ENCODE peak calls at places on chromosomes 5 and 9, in eight cellular contexts. R is heart left ventricle, U is left ventricle myocardium inferior, Z is sigmoid colon, V is GM23338, I is psoas muscle, A is cardiac muscle cell, W is right lobe of liver. C is an unnamed sample.

GRCh38 chr5:173679909-173680626 is 63.6 kb upstream of the BOD1 start:
- DNase-seq in V (no peak), A (no peak), W (no peak), R (no peak), U (no peak), I (no peak), Z (peak; percentile 5), C (no peak)

GRCh38 chr5:133365326-133365725 is 247.0 kb downstream of the FSTL4 start:
- DNase-seq in W (no peak), V (peak; percentile 67), U (no peak), A (no peak), Z (no peak), R (no peak), I (no peak), C (no peak)

GRCh38 chr5:179393078-179393477 is 47.8 kb upstream of the ADAMTS2 start:
- DNase-seq in R (no peak), V (no peak), A (peak; percentile 69), U (no peak), W (peak; percentile 21), Z (peak; percentile 64), I (no peak), C (peak; percentile 91)

GRCh38 chr5:6783787-6784186 is 70.6 kb downstream of the TENT4A start:
- DNase-seq in U (no peak), I (no peak), A (peak; percentile 56), Z (no peak), R (no peak), V (no peak), W (no peak), C (no peak)

GRCh38 chr9:75083188-75083976 is 4.6 kb downstream of the NMRK1 start:
- DNase-seq in Z (no peak), W (peak; percentile 80), R (no peak), V (peak; percentile 63), I (no peak), A (no peak), U (peak; percentile 25), C (no peak)

GRCh38 chr9:125674981-125675973 is 31.7 kb downstream of the MAPKAP1 start:
- DNase-seq in A (peak; percentile 85), I (no peak), V (no peak), R (no peak), Z (no peak), W (no peak), U (no peak), C (peak; percentile 79)

GRCh38 chr5:75475364-75475763 is 36.1 kb downstream of the CERT1 start:
- DNase-seq in V (peak; percentile 62), U (no peak), Z (no peak), R (no peak), W (no peak), A (no peak), I (no peak), C (no peak)

GRCh38 chr5:95641803-95642220 is 4.8 kb upstream of the RFESD start:
- DNase-seq in W (peak; percentile 84), V (no peak), R (no peak), Z (no peak), I (no peak), A (peak; percentile 82), U (no peak), C (no peak)

GRCh38 chr9:297104-297794 is 82.6 kb downstream of the DOCK8 start:
- DNase-seq in R (peak; percentile 18), V (no peak), Z (no peak), A (no peak), U (no peak), I (peak; percentile 48), W (peak; percentile 53), C (no peak)

GRCh38 chr9:112705773-112706427 is 12.0 kb downstream of the INIP start:
- DNase-seq in U (no peak), I (no peak), R (no peak), V (peak; percentile 78), Z (no peak), A (peak; percentile 54), W (peak; percentile 60), C (no peak)

GRCh38 chr9:83707518-83707767 is 315 bp downstream of the UBQLN1 start:
- DNase-seq in A (no peak), W (no peak), I (peak; percentile 93), Z (no peak), R (no peak), V (no peak), U (no peak), C (peak; percentile 94)

GRCh38 chr9:99752710-99753109 is 69.0 kb upstream of the NR4A3 start:
- DNase-seq in V (no peak), A (peak; percentile 34), Z (no peak), W (no peak), U (no peak), I (no peak), R (no peak), C (peak; percentile 48)

GRCh38 chr9:114908796-114909448 is 21.5 kb downstream of the TNFSF8 start:
- DNase-seq in I (no peak), Z (no peak), U (no peak), A (no peak), W (no peak), R (no peak), V (no peak), C (no peak)

GRCh38 chr9:121593066-121593465 is 58.4 kb upstream of the DAB2IP start:
- DNase-seq in V (no peak), R (no peak), W (no peak), Z (no peak), A (no peak), U (no peak), I (peak; percentile 31), C (no peak)

GRCh38 chr5:17019324-17019723 is 83.2 kb upstream of the MYO10 start:
- DNase-seq in Z (no peak), A (peak; percentile 66), V (no peak), U (no peak), I (no peak), W (no peak), R (no peak), C (no peak)

GRCh38 chr5:150488519-150489357 is 19.2 kb upstream of the NDST1 start:
- DNase-seq in A (peak; percentile 92), V (no peak), I (peak; percentile 85), U (peak; percentile 80), R (peak; percentile 83), W (peak; percentile 89), Z (peak; percentile 86), C (peak; percentile 95)

GRCh38 chr9:98995059-98995665 is 51.5 kb downstream of the COL15A1 start:
- DNase-seq in U (peak; percentile 77), W (no peak), V (no peak), Z (peak; percentile 91), R (peak; percentile 75), I (peak; percentile 63), A (peak; percentile 81), C (peak; percentile 69)

GRCh38 chr9:10690546-10690945 is 77.7 kb upstream of the PTPRD start:
- DNase-seq in Z (no peak), W (no peak), I (no peak), V (no peak), U (no peak), R (no peak), A (no peak), C (no peak)

GRCh38 chr9:135570456-135570855 is 8.9 kb downstream of the PAEP start:
- DNase-seq in A (no peak), W (no peak), Z (no peak), I (peak; percentile 6), V (no peak), U (no peak), R (no peak), C (no peak)

GRCh38 chr5:31854181-31854624 is 215.3 kb downstream of the PDZD2 start:
- DNase-seq in W (no peak), V (peak; percentile 86), I (no peak), Z (peak; percentile 73), A (peak; percentile 59), R (peak; percentile 47), U (peak; percentile 33), C (peak; percentile 71)

GRCh38 chr5:142769251-142769792 is 855 bp upstream of the ARHGAP26 start:
- DNase-seq in V (peak; percentile 42), Z (no peak), R (no peak), A (no peak), W (no peak), U (no peak), I (no peak), C (peak; percentile 45)

GRCh38 chr5:160341309-160341874 is 29.0 kb upstream of the CCNJL start:
- DNase-seq in Z (peak; percentile 4), A (no peak), U (no peak), W (no peak), V (no peak), I (no peak), R (no peak), C (no peak)

GRCh38 chr9:135485385-135485784 is 5.8 kb downstream of the PPP1R26 start:
- DNase-seq in W (no peak), Z (no peak), V (no peak), I (no peak), R (no peak), U (no peak), A (no peak), C (peak; percentile 50)

DNA sequence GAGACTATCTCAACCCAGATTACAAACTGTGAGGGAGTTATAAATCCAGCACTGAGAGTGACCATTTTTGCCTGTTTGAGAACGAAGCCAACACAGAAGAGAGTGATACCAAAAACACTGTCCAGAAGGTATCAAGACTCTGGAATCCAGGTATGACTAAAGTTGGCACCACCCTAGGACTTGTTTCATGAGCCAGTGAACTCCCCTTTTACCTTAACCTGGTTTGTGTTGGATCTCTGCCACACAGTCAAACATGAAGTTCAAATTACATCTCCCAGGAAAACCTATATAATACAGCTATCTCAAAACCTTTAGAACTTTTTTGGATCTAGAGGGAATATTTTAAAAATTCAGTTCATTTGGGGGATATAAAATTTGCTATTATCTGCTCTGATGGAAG is 11.4 kb downstream of the ZBTB5 start:
- DNase-seq in U (no peak), R (no peak), A (no peak), I (no peak), W (no peak), Z (no peak), V (no peak), C (no peak)
- H3K4me1 ChIP-seq in U (peaks cover 20% of the 10 kb centered on the region), R (peaks cover 3% of the 10 kb centered on the region), A (no peaks in the 10 kb centered on the region), I (peaks cover 10% of the 10 kb centered on the region), W (no peaks in the 10 kb centered on the region), Z (peaks cover 19% of the 10 kb centered on the region), V (peaks cover 9% of the 10 kb centered on the region), C (no peaks in the 10 kb centered on the region)

GRCh38 chr5:158951951-158952545 is 147.7 kb downstream of the EBF1 start:
- DNase-seq in U (no peak), A (no peak), Z (no peak), V (peak; percentile 64), R (no peak), W (no peak), I (no peak), C (no peak)
- H3K4me3 ChIP-seq in U (no peak overlapping the region), A (no peak overlapping the region), Z (no peak overlapping the region), V (peak overlapping the region; percentile 37), R (no peak overlapping the region), W (no peak overlapping the region), I (no peak overlapping the region), C (no peak overlapping the region)

GRCh38 chr5:54159153-54159836 is 151.1 kb downstream of the ARL15 start:
- DNase-seq in R (no peak), I (no peak), W (no peak), Z (no peak), V (peak; percentile 21), U (no peak), A (no peak), C (peak; percentile 36)
- TF ChIP-seq CTCF in R (peak; percentile 5), I (no peak), W (no peak), Z (no peak), V (peak; percentile 17), U (no peak), A (no peak), C (no peak)

DNA sequence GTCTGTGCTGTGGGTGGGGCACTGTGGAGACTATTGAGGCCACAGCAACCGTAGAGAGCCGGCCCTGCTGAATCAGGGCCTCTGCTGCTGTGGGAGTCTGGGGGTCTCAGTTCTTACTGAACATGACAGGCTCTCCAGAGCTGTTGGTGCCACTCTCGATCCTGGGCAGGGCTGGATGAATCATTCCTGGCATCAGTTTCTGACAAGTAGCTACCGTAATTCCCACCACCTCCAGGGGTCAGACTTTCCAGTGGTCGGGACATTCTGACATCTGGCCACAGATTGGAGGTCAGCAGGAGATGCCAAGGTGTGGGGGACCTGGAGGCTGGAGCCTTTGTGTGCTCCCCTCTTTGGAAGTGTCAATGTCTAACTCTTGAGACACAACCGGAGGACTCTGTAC is 188.4 kb downstream of the IRX2 start:
- DNase-seq in R (no peak), Z (no peak), U (no peak), A (no peak), V (no peak), I (no peak), W (no peak), C (no peak)
- H3K4me1 ChIP-seq in R (no peaks in the 10 kb centered on the region), Z (no peaks in the 10 kb centered on the region), U (no peaks in the 10 kb centered on the region), A (no peaks in the 10 kb centered on the region), V (no peaks in the 10 kb centered on the region), I (no peaks in the 10 kb centered on the region), W (no peaks in the 10 kb centered on the region), C (no peaks in the 10 kb centered on the region)

C was measured in osteoblast.